ENCODE peak calls at places on chromosomes 11 and 22, in nine cellular contexts. K, H, B, D, Z, E, U, M and W are unnamed samples.

GRCh38 chr11:62548545-62549335 is 2.1 kb upstream of the AHNAK start:
- DNase-seq in M (no peak), B (no peak), D (no peak), U (no peak), E (no peak), Z (peak; percentile 54), K (no peak), H (no peak), W (no peak)

GRCh38 chr11:8085006-8085645 is 4.1 kb downstream of the TUB start:
- DNase-seq in Z (no peak), H (no peak), K (no peak), B (no peak), E (no peak), U (no peak), M (no peak), D (no peak), W (no peak)

GRCh38 chr11:73743045-73743444 is 17.8 kb downstream of the RAB6A start:
- DNase-seq in H (no peak), M (no peak), U (no peak), Z (no peak), E (no peak), D (no peak), K (no peak), B (no peak), W (no peak)

GRCh38 chr22:29254283-29254653 is 13.5 kb downstream of the RHBDD3 start:
- DNase-seq in H (no peak), U (no peak), Z (no peak), M (no peak), B (no peak), D (no peak), K (no peak), E (no peak), W (no peak)

GRCh38 chr11:121892131-121892681 is 223.8 kb downstream of the BLID start:
- DNase-seq in Z (no peak), B (no peak), M (peak; percentile 54), E (peak; percentile 51), D (no peak), K (no peak), U (no peak), H (no peak), W (peak; percentile 86)

GRCh38 chr11:35814026-35814425 is 129.8 kb upstream of the LDLRAD3 start:
- DNase-seq in K (no peak), Z (no peak), H (no peak), M (no peak), D (no peak), U (no peak), E (peak; percentile 67), B (no peak), W (no peak)

GRCh38 chr11:34809191-34810106 is 106.7 kb downstream of the APIP start:
- DNase-seq in E (peak; percentile 79), M (no peak), D (no peak), Z (no peak), U (no peak), B (no peak), H (no peak), K (no peak), W (peak; percentile 27)

GRCh38 chr11:105610796-105611361 is 1.0 kb downstream of the GRIA4 start:
- DNase-seq in D (no peak), Z (no peak), M (no peak), U (no peak), K (no peak), B (no peak), H (no peak), E (no peak), W (no peak)

GRCh38 chr11:41612415-41612814 is 153.0 kb upstream of the LRRC4C start:
- DNase-seq in B (no peak), D (no peak), H (no peak), U (no peak), E (peak; percentile 15), Z (no peak), M (no peak), K (no peak), W (no peak)

GRCh38 chr11:63537293-63538101 is 889 bp downstream of the PLAAT4 start:
- DNase-seq in B (peak; percentile 76), Z (peak; percentile 84), K (peak; percentile 65), E (no peak), H (no peak), U (no peak), D (no peak), M (no peak), W (peak; percentile 66)

GRCh38 chr22:42111798-42112197 is 18.8 kb downstream of the CYP2D6 start:
- DNase-seq in U (no peak), K (no peak), B (no peak), D (no peak), M (no peak), H (no peak), E (no peak), Z (no peak), W (no peak)

DNA sequence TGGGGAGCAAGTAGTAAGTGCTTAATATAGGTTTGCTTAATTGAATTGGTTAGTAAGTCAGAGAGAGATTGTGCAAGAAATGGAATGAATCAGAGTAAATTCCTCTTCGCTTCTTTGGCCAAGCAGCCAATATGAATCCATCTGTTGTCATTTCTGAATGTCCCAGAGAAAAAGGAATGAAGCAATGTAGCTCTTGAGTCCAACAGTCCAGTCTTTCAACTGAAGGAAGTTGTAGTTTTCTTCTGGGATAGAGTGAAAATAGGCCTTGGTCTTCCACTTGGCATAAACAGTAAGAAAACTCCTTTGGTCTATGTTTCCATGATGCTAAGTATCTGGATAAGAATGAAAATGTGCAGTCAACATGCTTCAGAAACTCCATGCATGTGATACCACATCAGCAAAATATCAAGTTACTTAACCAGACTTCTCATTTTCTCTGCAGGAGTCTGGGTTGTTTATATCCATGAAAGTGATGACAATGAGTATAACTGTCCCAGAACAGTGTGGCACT is 1.8 kb upstream of the FIBIN start:
- DNase-seq in E (peak; percentile 88), K (no peak), Z (no peak), H (peak; percentile 67), U (no peak), B (no peak), D (no peak), M (no peak), W (peak; percentile 90)
- H3K4me3 ChIP-seq in E (no peak overlapping the region), K (no peak overlapping the region), Z (no peak overlapping the region), H (no peak overlapping the region), U (no peak overlapping the region), B (no peak overlapping the region), D (no peak overlapping the region), M (no peak overlapping the region), W (no peak overlapping the region)

GRCh38 chr11:109697140-109697843 is 275.3 kb downstream of the C11orf87 start:
- DNase-seq in D (no peak), E (peak; percentile 64), B (no peak), K (peak; percentile 36), H (peak; percentile 15), M (peak; percentile 51), U (peak; percentile 12), Z (no peak), W (peak; percentile 63)

GRCh38 chr11:109698237-109698636 is 276.2 kb downstream of the C11orf87 start:
- DNase-seq in K (no peak), E (no peak), M (no peak), D (no peak), Z (no peak), H (no peak), B (no peak), U (no peak), W (no peak)

GRCh38 chr11:109695696-109696095 is 273.7 kb downstream of the C11orf87 start:
- DNase-seq in M (no peak), D (no peak), E (peak; percentile 72), B (no peak), U (no peak), K (no peak), Z (no peak), H (no peak), W (no peak)

DNA sequence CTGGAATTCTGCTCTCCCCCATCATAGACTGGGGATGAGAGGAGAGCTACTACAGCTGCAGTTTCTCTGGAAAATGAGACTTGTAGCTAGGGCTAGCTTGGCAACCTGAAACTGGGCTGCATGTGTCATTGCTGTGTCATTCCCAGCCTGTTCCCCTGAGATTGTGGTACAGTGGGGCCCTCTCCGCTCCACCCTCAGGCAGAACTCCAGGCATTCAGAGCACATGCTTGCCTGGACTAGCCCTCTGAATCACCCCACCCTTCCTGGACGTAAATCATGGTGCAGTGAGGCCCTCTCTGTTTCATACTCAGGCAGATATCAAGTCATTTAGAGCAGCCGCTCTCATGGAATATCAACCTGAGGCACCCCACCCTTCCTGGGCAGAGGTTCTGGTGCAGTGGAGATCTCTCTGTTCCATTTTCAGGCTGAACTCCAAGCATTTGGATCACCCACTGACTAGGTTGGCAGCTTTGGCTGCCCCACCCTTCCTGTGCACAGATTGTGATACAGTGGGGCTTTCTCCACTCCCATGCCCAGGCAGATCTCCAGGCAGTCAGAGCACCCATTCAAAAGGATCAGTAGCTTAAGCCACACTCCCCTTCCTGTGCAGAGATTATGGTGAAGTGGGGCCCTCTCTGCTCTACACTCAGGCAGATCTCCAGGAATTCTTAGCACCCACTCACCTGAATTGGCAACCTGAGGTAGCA is 274.4 kb downstream of the C11orf87 start:
- DNase-seq in U (no peak), M (no peak), Z (no peak), H (no peak), B (no peak), K (no peak), D (no peak), E (peak; percentile 100), W (peak; percentile 58)
- TF ChIP-seq CTCF in U (no peak), M (no peak), Z (no peak), H (no peak), B (no peak), K (no peak), D (no peak), E (no peak), W (no peak)

DNA sequence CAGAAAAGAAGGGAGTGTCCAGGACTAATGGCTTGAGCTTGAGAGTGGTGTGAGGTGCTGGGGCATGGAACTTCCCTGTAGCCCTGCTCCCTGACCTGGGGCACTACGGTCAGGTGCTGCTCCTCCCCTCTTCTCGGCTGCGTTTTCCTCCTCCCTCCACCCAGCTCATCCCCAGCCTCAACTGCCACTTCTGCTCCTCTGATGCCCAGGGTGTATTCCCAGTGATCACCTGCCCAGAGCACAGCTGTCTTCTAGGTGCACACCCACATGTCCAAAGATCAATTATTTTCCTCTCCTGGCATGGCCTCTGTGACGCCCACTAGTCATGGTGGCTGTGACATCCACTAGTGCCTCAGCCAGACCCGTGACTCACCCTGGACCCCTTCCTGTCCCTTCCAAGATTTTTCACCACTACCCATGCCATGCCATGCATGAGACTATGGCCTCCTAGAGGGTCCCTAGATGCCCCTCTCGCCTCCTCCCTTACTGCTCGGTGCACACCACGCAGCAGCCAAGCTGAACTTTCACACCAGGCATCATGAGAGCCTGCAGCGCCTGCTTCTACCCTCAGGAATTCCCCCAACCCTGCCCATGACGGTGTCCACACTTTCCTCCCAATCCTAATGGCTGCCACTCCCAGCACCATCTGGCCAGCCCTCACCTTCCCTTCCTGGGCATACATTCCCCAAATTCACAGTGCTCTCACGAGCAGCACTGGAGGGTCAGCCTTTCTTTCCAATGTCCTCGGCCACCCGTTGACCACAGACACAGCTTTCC is 1.9 kb downstream of the P2RX6 start:
- DNase-seq in D (no peak), U (no peak), H (no peak), M (no peak), B (no peak), Z (no peak), K (peak; percentile 14), E (no peak), W (no peak)
- H3K4me3 ChIP-seq in D (no peak overlapping the region), U (no peak overlapping the region), H (no peak overlapping the region), M (no peak overlapping the region), B (no peak overlapping the region), Z (no peak overlapping the region), K (no peak overlapping the region), E (no peak overlapping the region), W (no peak overlapping the region)

DNA sequence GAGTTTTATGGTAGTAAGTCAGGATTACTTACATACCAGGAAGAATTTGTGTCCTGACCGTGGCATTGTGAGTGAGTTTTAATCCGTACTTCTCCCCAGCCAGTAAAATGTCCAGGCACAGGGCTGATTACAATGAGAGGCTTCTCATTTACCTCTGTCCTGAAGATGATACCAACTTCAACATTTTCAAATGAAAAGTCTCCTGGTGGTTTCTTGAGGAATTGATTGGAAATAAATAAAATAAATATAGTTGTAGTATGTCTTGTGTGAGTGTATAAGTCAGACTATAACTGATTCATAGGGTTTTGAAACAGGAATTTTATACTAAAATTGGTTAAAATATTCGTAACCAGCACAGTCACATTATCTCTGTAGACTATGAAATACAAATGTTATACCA is 382.5 kb downstream of the ETS1 start:
- DNase-seq in H (no peak), M (no peak), U (no peak), E (no peak), B (no peak), D (no peak), Z (no peak), K (no peak), W (no peak)
- TF ChIP-seq CTCF in H (no peak), M (no peak), U (no peak), E (no peak), B (no peak), D (no peak), Z (no peak), K (no peak), W (no peak)